ENCODE peak calls at places on chromosomes 5 and 9, in six cellular contexts. J, M, Q, A, W and N are unnamed samples.

GRCh38 chr5:178424141-178424855 is 165.9 kb downstream of the COL23A1 start:
- DNase-seq in J (no peak), M (no peak), Q (no peak), A (no peak), W (no peak), N (no peak)

GRCh38 chr5:3220201-3220600 is 375.4 kb upstream of the IRX1 start:
- DNase-seq in J (no peak), M (no peak), Q (no peak), A (no peak), W (no peak), N (no peak)

GRCh38 chr9:98168952-98169488 is 23.4 kb downstream of the CORO2A start:
- DNase-seq in J (peak; percentile 57), M (peak; percentile 67), Q (peak; percentile 39), A (no peak), W (no peak), N (peak; percentile 64)

GRCh38 chr9:19456996-19457693 is 48.3 kb downstream of the ACER2 start:
- DNase-seq in J (peak; percentile 69), M (peak; percentile 50), Q (peak; percentile 86), A (peak; percentile 81), W (peak; percentile 64), N (peak; percentile 79)

GRCh38 chr5:110045153-110045552 is 355.4 kb downstream of the MAN2A1 start:
- DNase-seq in J (peak; percentile 21), M (no peak), Q (peak; percentile 20), A (no peak), W (no peak), N (no peak)

GRCh38 chr5:154285661-154286408 is 95.3 kb downstream of the GALNT10 start:
- DNase-seq in J (peak; percentile 94), M (no peak), Q (peak; percentile 79), A (no peak), W (no peak), N (no peak)

GRCh38 chr5:96687812-96688453 is 25.8 kb downstream of the CAST start:
- DNase-seq in J (peak; percentile 67), M (no peak), Q (peak; percentile 71), A (peak; percentile 41), W (no peak), N (no peak)

GRCh38 chr9:93058357-93059096 is at the start of gene SUSD3:
- DNase-seq in J (peak; percentile 35), M (peak; percentile 79), Q (peak; percentile 24), A (peak; percentile 73), W (peak; percentile 53), N (peak; percentile 86)

GRCh38 chr5:135372654-135373381 is 26.2 kb downstream of the MACROH2A1 start:
- DNase-seq in J (no peak), M (no peak), Q (no peak), A (no peak), W (no peak), N (no peak)

GRCh38 chr5:123874600-123875201 is 362.7 kb downstream of the CSNK1G3 start:
- DNase-seq in J (peak; percentile 89), M (no peak), Q (peak; percentile 9), A (peak; percentile 38), W (no peak), N (no peak)

GRCh38 chr5:4229414-4229813 is 633.8 kb downstream of the IRX1 start:
- DNase-seq in J (no peak), M (no peak), Q (no peak), A (no peak), W (no peak), N (no peak)

GRCh38 chr5:180717989-180718388 is 21.9 kb downstream of the OR2Y1 start:
- DNase-seq in J (no peak), M (no peak), Q (no peak), A (no peak), W (no peak), N (no peak)

GRCh38 chr5:179319741-179320281 is 25.4 kb downstream of the ADAMTS2 start:
- DNase-seq in J (peak; percentile 76), M (peak; percentile 18), Q (peak; percentile 73), A (no peak), W (peak; percentile 62), N (peak; percentile 65)

GRCh38 chr5:78671609-78672008 is 23.0 kb upstream of the LHFPL2 start:
- DNase-seq in J (peak; percentile 74), M (peak; percentile 52), Q (peak; percentile 21), A (no peak), W (no peak), N (no peak)

GRCh38 chr5:132083065-132083678 is 9.6 kb downstream of the CSF2 start:
- DNase-seq in J (no peak), M (no peak), Q (no peak), A (no peak), W (no peak), N (no peak)

GRCh38 chr5:58759745-58760144 is 176.9 kb downstream of the RAB3C start:
- DNase-seq in J (no peak), M (no peak), Q (no peak), A (no peak), W (no peak), N (no peak)

GRCh38 chr5:34826347-34826746 is 12.6 kb upstream of the TTC23L start:
- DNase-seq in J (peak; percentile 77), M (no peak), Q (no peak), A (peak; percentile 46), W (no peak), N (no peak)

GRCh38 chr9:71003346-71003745 is 118.1 kb downstream of the TRPM3 start:
- DNase-seq in J (no peak), M (no peak), Q (no peak), A (no peak), W (no peak), N (no peak)
- TF ChIP-seq CTCF in J (no peak), M (no peak), Q (no peak), A (no peak), W (no peak), N (no peak)

GRCh38 chr5:165029471-165029870 is 1524.1 kb downstream of the MAT2B start:
- DNase-seq in J (peak; percentile 44), M (no peak), Q (no peak), A (peak; percentile 80), W (peak; percentile 30), N (peak; percentile 12)
- TF ChIP-seq CTCF in J (peak; percentile 22), M (no peak), Q (no peak), A (no peak), W (no peak), N (peak; percentile 38)

DNA sequence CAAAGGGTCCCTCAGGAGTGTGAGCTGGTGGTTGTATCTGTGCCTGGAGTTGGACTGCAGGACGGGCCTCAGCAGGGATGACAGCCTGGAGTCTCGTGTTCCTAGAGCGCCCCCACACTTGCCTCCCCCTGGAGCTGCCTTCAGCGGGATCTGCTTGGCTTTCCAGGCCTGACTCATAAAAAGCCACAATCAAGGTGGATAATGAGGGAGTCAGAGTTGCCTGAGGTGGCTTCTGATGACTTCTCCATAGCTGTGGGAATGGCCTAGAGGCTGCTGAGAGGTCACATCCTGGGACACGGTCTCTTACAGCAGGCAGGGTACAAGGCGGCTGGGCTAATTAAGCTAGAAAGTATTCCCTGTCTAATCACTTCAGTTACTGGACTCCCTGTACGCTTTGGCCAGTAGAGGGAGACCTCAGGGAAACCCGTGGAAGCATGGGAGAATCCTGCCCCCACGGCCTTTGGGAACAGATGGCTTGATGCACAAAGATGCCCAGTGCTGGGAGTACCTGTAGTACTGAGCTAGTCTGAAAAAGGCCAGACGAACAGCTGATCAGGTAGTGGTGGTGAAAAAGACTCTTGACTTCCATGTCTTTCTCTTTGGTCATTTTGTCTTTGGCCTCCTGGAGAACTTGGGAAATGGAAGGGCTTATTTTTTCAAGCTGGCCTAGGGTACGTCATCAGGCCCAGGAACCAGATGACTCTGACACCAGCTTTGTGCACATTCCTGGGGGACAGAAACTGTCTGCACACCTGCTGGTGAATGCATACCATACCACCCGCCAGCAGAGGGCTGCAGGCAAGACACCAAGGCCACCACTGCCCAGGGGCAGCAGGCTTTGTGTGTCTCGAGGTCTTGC is 16.1 kb upstream of the FRRS1L start:
- DNase-seq in J (peak; percentile 35), M (peak; percentile 55), Q (peak; percentile 51), A (peak; percentile 44), W (no peak), N (peak; percentile 25)
- TF ChIP-seq CTCF in J (peak; percentile 65), M (peak; percentile 10), Q (peak; percentile 59), A (peak; percentile 65), W (no peak), N (peak; percentile 32)

GRCh38 chr9:108864446-108864845 is 2.4 kb downstream of the ACTL7A start:
- DNase-seq in J (no peak), M (no peak), Q (no peak), A (no peak), W (no peak), N (no peak)
- TF ChIP-seq CTCF in J (no peak), M (no peak), Q (no peak), A (no peak), W (no peak), N (peak; percentile 12)

GRCh38 chr5:218457-219289 is 553 bp downstream of the SDHA start:
- DNase-seq in J (peak; percentile 36), M (peak; percentile 73), Q (peak; percentile 64), A (peak; percentile 56), W (peak; percentile 41), N (peak; percentile 54)

GRCh38 chr5:219492-219891 is 1.4 kb downstream of the SDHA start:
- DNase-seq in J (peak; percentile 59), M (no peak), Q (peak; percentile 65), A (peak; percentile 26), W (no peak), N (no peak)

GRCh38 chr5:220008-220407 is 1.9 kb downstream of the SDHA start:
- DNase-seq in J (no peak), M (no peak), Q (no peak), A (no peak), W (no peak), N (no peak)

GRCh38 chr5:213803-214395 is 4.1 kb downstream of the CCDC127 start:
- DNase-seq in J (no peak), M (no peak), Q (no peak), A (no peak), W (no peak), N (no peak)

GRCh38 chr5:217860-218456 is at the start of the genes CCDC127 and SDHA:
- DNase-seq in J (peak; percentile 78), M (peak; percentile 99), Q (peak; percentile 98), A (peak; percentile 97), W (peak; percentile 95), N (peak; percentile 100)
- TF ChIP-seq CTCF in J (peak; percentile 26), M (no peak), Q (peak; percentile 40), A (peak; percentile 46), W (peak; percentile 7), N (peak; percentile 22)

GRCh38 chr5:128896675-128897074 is 68.6 kb upstream of the SLC27A6 start:
- DNase-seq in J (no peak), M (no peak), Q (no peak), A (no peak), W (no peak), N (no peak)
- TF ChIP-seq CTCF in J (no peak), M (no peak), Q (no peak), A (no peak), W (no peak), N (no peak)